ENCODE peak calls at places on chromosomes 16 and 17, in six cellular contexts. D, E, B, J, R and X are unnamed samples.

GRCh38 chr16:1984347-1985225 is 593 bp downstream of the GFER start:
- DNase-seq in D (no peak), R (peak; percentile 70), E (peak; percentile 59), B (peak; percentile 67), J (peak; percentile 19), X (peak; percentile 93)

GRCh38 chr16:49674990-49675389 is 180.9 kb downstream of the ZNF423 start:
- DNase-seq in D (no peak), B (no peak), E (no peak), J (no peak), R (no peak), X (no peak)

GRCh38 chr17:56028837-56029236 is 124.4 kb upstream of the ANKFN1 start:
- DNase-seq in D (no peak), B (no peak), R (no peak), J (no peak), E (no peak), X (no peak)

GRCh38 chr16:49461517-49461951 is 87.9 kb downstream of the C16orf78 start:
- DNase-seq in J (no peak), D (no peak), B (no peak), E (no peak), R (no peak), X (no peak)

GRCh38 chr17:36616391-36617029 is 15.1 kb downstream of the MRM1 start:
- DNase-seq in E (no peak), B (no peak), D (no peak), J (no peak), R (no peak), X (no peak)

GRCh38 chr17:68176770-68177169 is 71.1 kb upstream of the AMZ2 start:
- DNase-seq in J (no peak), D (no peak), R (no peak), B (no peak), E (peak; percentile 19), X (peak; percentile 60)

GRCh38 chr17:16820161-16820877 is 130.3 kb downstream of the CCDC144A start:
- DNase-seq in R (no peak), E (no peak), D (no peak), J (no peak), B (no peak), X (no peak)

GRCh38 chr16:57592591-57593003 is 35.8 kb upstream of the ADGRG1 start:
- DNase-seq in B (no peak), J (no peak), R (no peak), D (peak; percentile 39), E (no peak), X (no peak)

GRCh38 chr17:27293359-27293897 is 486 bp upstream of the WSB1 start:
- DNase-seq in J (peak; percentile 10), D (no peak), R (no peak), B (no peak), E (peak; percentile 16), X (peak; percentile 72)

GRCh38 chr16:81533175-81533507 is 88.5 kb downstream of the CMIP start:
- DNase-seq in R (no peak), E (no peak), J (no peak), D (no peak), B (no peak), X (no peak)

GRCh38 chr17:67891481-67892119 is 66.3 kb downstream of the BPTF start:
- DNase-seq in D (no peak), B (no peak), E (peak; percentile 4), R (peak; percentile 22), J (no peak), X (no peak)

GRCh38 chr17:981292-981658 is 1.7 kb upstream of the NXN start:
- DNase-seq in J (no peak), E (no peak), D (no peak), R (no peak), B (no peak), X (no peak)
- H2AFZ ChIP-seq in J (peak overlapping the region; percentile 37), E (peak overlapping the region; percentile 85), D (peak overlapping the region; percentile 54), R (no peak overlapping the region), B (no peak overlapping the region), X (peak overlapping the region; percentile 75)

GRCh38 chr16:17747357-17747756 is 276.6 kb upstream of the XYLT1 start:
- DNase-seq in J (no peak), R (no peak), E (no peak), D (no peak), B (no peak), X (no peak)

GRCh38 chr16:17748005-17748719 is 277.4 kb upstream of the XYLT1 start:
- DNase-seq in E (peak; percentile 43), B (no peak), J (no peak), D (no peak), R (peak; percentile 62), X (no peak)

GRCh38 chr16:17743578-17743977 is 272.8 kb upstream of the XYLT1 start:
- DNase-seq in D (no peak), J (no peak), R (no peak), B (no peak), E (peak; percentile 16), X (no peak)

GRCh38 chr16:17743158-17743557 is 272.4 kb upstream of the XYLT1 start:
- DNase-seq in B (no peak), E (no peak), J (no peak), D (no peak), R (no peak), X (peak; percentile 23)

GRCh38 chr16:17744903-17745581 is 274.3 kb upstream of the XYLT1 start:
- DNase-seq in J (no peak), E (peak; percentile 76), B (no peak), R (peak; percentile 82), D (no peak), X (peak; percentile 14)
- H3K4me3 ChIP-seq in J (no peak overlapping the region), E (peak overlapping the region; percentile 38), B (no peak overlapping the region), R (no peak overlapping the region), D (no peak overlapping the region), X (peak overlapping the region; percentile 67)

GRCh38 chr17:14325618-14326167 is 24.8 kb downstream of the HS3ST3B1 start:
- DNase-seq in J (no peak), B (no peak), E (no peak), R (no peak), D (no peak), X (no peak)

GRCh38 chr17:14320734-14321475 is 20.0 kb downstream of the HS3ST3B1 start:
- DNase-seq in D (no peak), B (no peak), E (peak; percentile 17), J (no peak), R (no peak), X (no peak)

GRCh38 chr17:14321980-14322776 is 21.3 kb downstream of the HS3ST3B1 start:
- DNase-seq in E (no peak), J (no peak), D (no peak), B (no peak), R (no peak), X (no peak)

GRCh38 chr17:14321476-14321949 is 20.6 kb downstream of the HS3ST3B1 start:
- DNase-seq in D (no peak), J (no peak), E (no peak), B (no peak), R (no peak), X (no peak)

GRCh38 chr17:14323522-14323981 is 22.7 kb downstream of the HS3ST3B1 start:
- DNase-seq in B (no peak), J (no peak), E (peak; percentile 76), R (no peak), D (no peak), X (no peak)
- H3K79me2 ChIP-seq in B (no peaks in the 10 kb centered on the region), J (no peaks in the 10 kb centered on the region), E (peaks cover 68% of the 10 kb centered on the region), R (peaks cover 71% of the 10 kb centered on the region), D (no peaks in the 10 kb centered on the region), X (peaks cover 90% of the 10 kb centered on the region)

GRCh38 chr16:67843343-67843765 is 1.2 kb downstream of the THAP11 start:
- DNase-seq in D (no peak), B (no peak), R (no peak), J (no peak), E (no peak), X (peak; percentile 89)

GRCh38 chr16:67841198-67841815 is 813 bp upstream of the THAP11 start:
- DNase-seq in B (peak; percentile 40), D (no peak), R (peak; percentile 42), E (no peak), J (no peak), X (no peak)

GRCh38 chr16:67841816-67842508 is at the start of gene THAP11:
- DNase-seq in E (peak; percentile 98), B (peak; percentile 98), R (peak; percentile 99), D (peak; percentile 96), J (peak; percentile 97), X (peak; percentile 99)

GRCh38 chr16:67844441-67844840 is 2.3 kb upstream of the NUTF2 start:
- DNase-seq in B (peak; percentile 42), D (no peak), R (peak; percentile 27), E (peak; percentile 50), J (peak; percentile 23), X (peak; percentile 93)

DNA sequence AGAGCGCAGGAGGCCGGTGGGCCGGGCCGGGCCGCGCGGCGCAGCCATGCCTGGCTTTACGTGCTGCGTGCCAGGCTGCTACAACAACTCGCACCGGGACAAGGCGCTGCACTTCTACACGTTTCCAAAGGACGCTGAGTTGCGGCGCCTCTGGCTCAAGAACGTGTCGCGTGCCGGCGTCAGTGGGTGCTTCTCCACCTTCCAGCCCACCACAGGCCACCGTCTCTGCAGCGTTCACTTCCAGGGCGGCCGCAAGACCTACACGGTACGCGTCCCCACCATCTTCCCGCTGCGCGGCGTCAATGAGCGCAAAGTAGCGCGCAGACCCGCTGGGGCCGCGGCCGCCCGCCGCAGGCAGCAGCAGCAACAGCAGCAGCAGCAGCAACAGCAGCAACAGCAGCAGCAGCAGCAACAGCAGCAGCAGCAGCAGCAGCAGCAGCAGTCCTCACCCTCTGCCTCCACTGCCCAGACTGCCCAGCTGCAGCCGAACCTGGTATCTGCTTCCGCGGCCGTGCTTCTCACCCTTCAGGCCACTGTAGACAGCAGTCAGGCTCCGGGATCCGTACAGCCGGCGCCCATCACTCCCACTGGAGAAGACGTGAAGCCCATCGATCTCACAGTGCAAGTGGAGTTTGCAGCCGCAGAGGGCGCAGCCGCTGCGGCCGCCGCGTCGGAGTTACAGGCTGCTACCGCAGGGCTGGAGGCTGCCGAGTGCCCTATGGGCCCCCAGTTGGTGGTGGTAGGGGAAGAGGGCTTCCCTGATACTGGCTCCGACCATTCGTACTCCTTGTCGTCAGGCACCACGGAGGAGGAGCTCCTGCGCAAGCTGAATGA is 606 bp downstream of the THAP11 start:
- DNase-seq in B (peak; percentile 83), R (peak; percentile 69), D (peak; percentile 61), E (peak; percentile 83), J (peak; percentile 75), X (peak; percentile 89)
- H2AFZ ChIP-seq in B (no peak overlapping the region), R (no peak overlapping the region), D (peak overlapping the region; percentile 82), E (peak overlapping the region; percentile 100), J (peak overlapping the region; percentile 87), X (peak overlapping the region; percentile 100)